ENCODE peak calls at places on chromosomes 5 and 9, in eight cellular contexts. One of them, this sample, is unnamed. For H3K27me3, the result is how much of the 10 kb centered on the place peaks cover.

GRCh38 chr5:86565197-86565789 is 52.4 kb upstream of the COX7C start:
- DNase-seq in left ventricle myocardium inferior: no peak
- DNase-seq in tibial artery: no peak
- DNase-seq in tibial nerve: no peak
- DNase-seq in IMR-90: no peak
- DNase-seq in cardiac muscle cell: no peak
- DNase-seq in PC-9: no peak
- DNase-seq in colonic mucosa: no peak
- DNase-seq in this sample: no peak

GRCh38 chr9:130689937-130690700 is 3.5 kb upstream of the EXOSC2 start:
- DNase-seq in left ventricle myocardium inferior: no peak
- DNase-seq in tibial artery: peak
- DNase-seq in tibial nerve: peak
- DNase-seq in IMR-90: peak
- DNase-seq in cardiac muscle cell: peak
- DNase-seq in PC-9: peak
- DNase-seq in colonic mucosa: peak
- DNase-seq in this sample: peak

GRCh38 chr5:15634771-15635347 is 134.9 kb downstream of the FBXL7 start:
- DNase-seq in left ventricle myocardium inferior: no peak
- DNase-seq in tibial artery: no peak
- DNase-seq in tibial nerve: no peak
- DNase-seq in IMR-90: no peak
- DNase-seq in cardiac muscle cell: no peak
- DNase-seq in PC-9: no peak
- DNase-seq in colonic mucosa: no peak
- DNase-seq in this sample: no peak

GRCh38 chr5:151663617-151664322 is 22.9 kb downstream of the SPARC start:
- DNase-seq in left ventricle myocardium inferior: peak
- DNase-seq in tibial artery: peak
- DNase-seq in tibial nerve: peak
- DNase-seq in IMR-90: no peak
- DNase-seq in cardiac muscle cell: no peak
- DNase-seq in PC-9: no peak
- DNase-seq in colonic mucosa: no peak
- DNase-seq in this sample: no peak

GRCh38 chr9:105357937-105358336 is 89.9 kb upstream of the FSD1L start:
- DNase-seq in left ventricle myocardium inferior: no peak
- DNase-seq in tibial artery: no peak
- DNase-seq in tibial nerve: no peak
- DNase-seq in IMR-90: no peak
- DNase-seq in cardiac muscle cell: no peak
- DNase-seq in PC-9: no peak
- DNase-seq in colonic mucosa: no peak
- DNase-seq in this sample: no peak

GRCh38 chr5:130808691-130809090 is 356.4 kb downstream of the HINT1 start:
- DNase-seq in left ventricle myocardium inferior: no peak
- DNase-seq in tibial artery: no peak
- DNase-seq in tibial nerve: no peak
- DNase-seq in IMR-90: no peak
- DNase-seq in cardiac muscle cell: no peak
- DNase-seq in PC-9: no peak
- DNase-seq in colonic mucosa: no peak
- DNase-seq in this sample: no peak

GRCh38 chr5:148735301-148735700 is 81.0 kb upstream of the HTR4 start:
- DNase-seq in left ventricle myocardium inferior: no peak
- DNase-seq in tibial artery: no peak
- DNase-seq in tibial nerve: no peak
- DNase-seq in IMR-90: peak
- DNase-seq in cardiac muscle cell: no peak
- DNase-seq in PC-9: no peak
- DNase-seq in colonic mucosa: no peak
- DNase-seq in this sample: no peak

GRCh38 chr5:149641600-149641999 is 60.3 kb downstream of the ARHGEF37 start:
- DNase-seq in left ventricle myocardium inferior: no peak
- DNase-seq in tibial artery: no peak
- DNase-seq in tibial nerve: no peak
- DNase-seq in IMR-90: no peak
- DNase-seq in cardiac muscle cell: no peak
- DNase-seq in PC-9: no peak
- DNase-seq in colonic mucosa: no peak
- DNase-seq in this sample: no peak

GRCh38 chr5:116507051-116507537 is 67.5 kb downstream of the SEMA6A start:
- DNase-seq in left ventricle myocardium inferior: no peak
- DNase-seq in tibial artery: no peak
- DNase-seq in tibial nerve: no peak
- DNase-seq in IMR-90: peak
- DNase-seq in cardiac muscle cell: no peak
- DNase-seq in PC-9: no peak
- DNase-seq in colonic mucosa: no peak
- DNase-seq in this sample: no peak

GRCh38 chr5:116510525-116510924 is 64.1 kb downstream of the SEMA6A start:
- DNase-seq in left ventricle myocardium inferior: no peak
- DNase-seq in tibial artery: no peak
- DNase-seq in tibial nerve: no peak
- DNase-seq in IMR-90: no peak
- DNase-seq in cardiac muscle cell: no peak
- DNase-seq in PC-9: no peak
- DNase-seq in colonic mucosa: no peak
- DNase-seq in this sample: no peak

GRCh38 chr5:116508835-116509234 is 65.8 kb downstream of the SEMA6A start:
- DNase-seq in left ventricle myocardium inferior: no peak
- DNase-seq in tibial artery: no peak
- DNase-seq in tibial nerve: no peak
- DNase-seq in IMR-90: no peak
- DNase-seq in cardiac muscle cell: no peak
- DNase-seq in PC-9: no peak
- DNase-seq in colonic mucosa: no peak
- DNase-seq in this sample: no peak

GRCh38 chr5:116507941-116508655 is 66.5 kb downstream of the SEMA6A start:
- DNase-seq in left ventricle myocardium inferior: no peak
- DNase-seq in tibial artery: no peak
- DNase-seq in tibial nerve: peak
- DNase-seq in IMR-90: no peak
- DNase-seq in cardiac muscle cell: no peak
- DNase-seq in PC-9: no peak
- DNase-seq in colonic mucosa: no peak
- DNase-seq in this sample: no peak

DNA sequence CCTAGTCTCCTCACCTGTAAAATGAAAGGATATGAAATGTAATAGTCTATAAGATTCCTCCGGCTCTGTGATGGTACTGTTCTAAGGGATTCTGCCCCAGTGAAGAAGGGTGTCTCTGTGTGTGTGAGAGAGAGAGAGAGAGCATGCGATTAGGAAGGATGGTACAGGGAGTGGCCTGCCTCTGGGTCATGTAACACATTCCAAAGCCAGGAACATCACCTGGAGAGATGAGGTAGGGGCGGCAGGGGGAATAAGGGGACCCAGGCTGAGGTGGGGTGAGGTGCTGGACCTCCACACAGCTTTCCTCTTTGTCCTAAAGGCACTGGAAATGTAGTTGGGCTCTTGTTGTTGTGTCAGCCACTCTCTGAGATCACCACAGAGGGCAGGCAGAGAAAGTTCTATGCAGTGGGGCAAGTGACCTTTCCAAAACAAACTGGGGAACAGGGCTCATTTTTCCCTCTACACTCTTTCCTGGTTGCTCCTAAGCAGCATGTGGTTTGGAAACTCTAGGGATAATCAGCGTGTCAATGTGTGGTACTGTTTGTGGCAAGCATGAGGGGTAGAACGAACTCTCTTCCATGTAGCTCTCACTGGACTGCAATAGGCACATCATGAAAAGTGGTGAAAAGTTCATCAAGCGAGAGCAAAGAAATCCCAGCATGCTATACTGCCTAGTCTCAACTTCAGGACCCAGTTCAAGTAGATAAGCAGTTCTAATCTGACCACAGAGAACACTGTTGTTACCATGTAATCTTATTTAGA is 65.0 kb downstream of the SEMA6A start:
- DNase-seq in left ventricle myocardium inferior: no peak
- DNase-seq in tibial artery: no peak
- DNase-seq in tibial nerve: no peak
- DNase-seq in IMR-90: no peak
- DNase-seq in cardiac muscle cell: no peak
- DNase-seq in PC-9: no peak
- DNase-seq in colonic mucosa: no peak
- DNase-seq in this sample: no peak
- H3K27ac ChIP-seq in left ventricle myocardium inferior: no peak
- H3K27ac ChIP-seq in tibial artery: no peak
- H3K27ac ChIP-seq in tibial nerve: no peak
- H3K27ac ChIP-seq in IMR-90: no peak
- H3K27ac ChIP-seq in cardiac muscle cell: no peak
- H3K27ac ChIP-seq in PC-9: no peak
- H3K27ac ChIP-seq in colonic mucosa: no peak
- H3K27ac ChIP-seq in this sample: no peak

GRCh38 chr5:177376107-177376506 is 8.1 kb upstream of the SLC34A1 start:
- DNase-seq in left ventricle myocardium inferior: no peak
- DNase-seq in tibial artery: no peak
- DNase-seq in tibial nerve: no peak
- DNase-seq in IMR-90: no peak
- DNase-seq in cardiac muscle cell: no peak
- DNase-seq in PC-9: no peak
- DNase-seq in colonic mucosa: no peak
- DNase-seq in this sample: no peak
- TF ChIP-seq CTCF in left ventricle myocardium inferior: no peak
- TF ChIP-seq CTCF in tibial artery: no peak
- TF ChIP-seq CTCF in tibial nerve: no peak
- TF ChIP-seq CTCF in IMR-90: no peak
- TF ChIP-seq CTCF in cardiac muscle cell: no peak
- TF ChIP-seq CTCF in PC-9: no peak
- TF ChIP-seq CTCF in colonic mucosa: no peak
- TF ChIP-seq CTCF in this sample: no peak

GRCh38 chr9:38018230-38018963 is 50.6 kb downstream of the SHB start:
- DNase-seq in left ventricle myocardium inferior: no peak
- DNase-seq in tibial artery: no peak
- DNase-seq in tibial nerve: no peak
- DNase-seq in IMR-90: no peak
- DNase-seq in cardiac muscle cell: no peak
- DNase-seq in PC-9: no peak
- DNase-seq in colonic mucosa: no peak
- DNase-seq in this sample: no peak

GRCh38 chr9:38020251-38021076 is 48.6 kb downstream of the SHB start:
- DNase-seq in left ventricle myocardium inferior: no peak
- DNase-seq in tibial artery: no peak
- DNase-seq in tibial nerve: no peak
- DNase-seq in IMR-90: no peak
- DNase-seq in cardiac muscle cell: no peak
- DNase-seq in PC-9: no peak
- DNase-seq in colonic mucosa: no peak
- DNase-seq in this sample: no peak

GRCh38 chr9:38018964-38019602 is 49.9 kb downstream of the SHB start:
- DNase-seq in left ventricle myocardium inferior: no peak
- DNase-seq in tibial artery: peak
- DNase-seq in tibial nerve: no peak
- DNase-seq in IMR-90: peak
- DNase-seq in cardiac muscle cell: peak
- DNase-seq in PC-9: no peak
- DNase-seq in colonic mucosa: no peak
- DNase-seq in this sample: peak

GRCh38 chr9:38017885-38018186 is 51.2 kb downstream of the SHB start:
- DNase-seq in left ventricle myocardium inferior: no peak
- DNase-seq in tibial artery: no peak
- DNase-seq in tibial nerve: no peak
- DNase-seq in IMR-90: no peak
- DNase-seq in cardiac muscle cell: no peak
- DNase-seq in PC-9: no peak
- DNase-seq in colonic mucosa: no peak
- DNase-seq in this sample: no peak

GRCh38 chr9:38019731-38020130 is 49.3 kb downstream of the SHB start:
- DNase-seq in left ventricle myocardium inferior: no peak
- DNase-seq in tibial artery: no peak
- DNase-seq in tibial nerve: no peak
- DNase-seq in IMR-90: peak
- DNase-seq in cardiac muscle cell: no peak
- DNase-seq in PC-9: no peak
- DNase-seq in colonic mucosa: no peak
- DNase-seq in this sample: no peak
- H3K27me3 ChIP-seq in left ventricle myocardium inferior: under half
- H3K27me3 ChIP-seq in tibial artery: under half
- H3K27me3 ChIP-seq in tibial nerve: under half
- H3K27me3 ChIP-seq in IMR-90: under half
- H3K27me3 ChIP-seq in cardiac muscle cell: under half
- H3K27me3 ChIP-seq in PC-9: under half
- H3K27me3 ChIP-seq in colonic mucosa: under half
- H3K27me3 ChIP-seq in this sample: under half

GRCh38 chr9:113528088-113528487 is 64.6 kb downstream of the RGS3 start:
- DNase-seq in left ventricle myocardium inferior: no peak
- DNase-seq in tibial artery: no peak
- DNase-seq in tibial nerve: no peak
- DNase-seq in IMR-90: no peak
- DNase-seq in cardiac muscle cell: no peak
- DNase-seq in PC-9: no peak
- DNase-seq in colonic mucosa: peak
- DNase-seq in this sample: no peak
- H3K27ac ChIP-seq in left ventricle myocardium inferior: peak
- H3K27ac ChIP-seq in tibial artery: no peak
- H3K27ac ChIP-seq in tibial nerve: no peak
- H3K27ac ChIP-seq in IMR-90: no peak
- H3K27ac ChIP-seq in cardiac muscle cell: no peak
- H3K27ac ChIP-seq in PC-9: no peak
- H3K27ac ChIP-seq in colonic mucosa: peak
- H3K27ac ChIP-seq in this sample: no peak